ENCODE peak calls at places on chromosomes 7 and 10, in ten cellular contexts. Y, X, N, V, M, C, G, I, D and Z are unnamed samples.

GRCh38 chr7:97513326-97513725 is 218.6 kb upstream of the TAC1 start:
- DNase-seq in I (no peak), D (no peak), C (no peak), N (no peak), V (no peak), X (no peak), Y (no peak), M (no peak), G (no peak), Z (no peak)

GRCh38 chr10:70380350-70381135 is 1.9 kb downstream of the LRRC20 start:
- DNase-seq in D (no peak), V (no peak), G (no peak), C (no peak), X (no peak), I (no peak), Y (no peak), N (no peak), M (no peak), Z (no peak)

GRCh38 chr10:113045155-113046055 is 95.4 kb downstream of the TCF7L2 start:
- DNase-seq in V (no peak), Y (no peak), D (no peak), M (no peak), X (no peak), G (no peak), C (no peak), I (peak; percentile 62), N (no peak), Z (no peak)

GRCh38 chr7:99737726-99738125 is 2.7 kb upstream of the CYP3A7 start:
- DNase-seq in X (no peak), D (no peak), I (no peak), V (peak; percentile 15), Y (no peak), N (no peak), G (no peak), C (no peak), M (no peak), Z (no peak)

GRCh38 chr7:13880789-13881188 is 108.7 kb downstream of the ETV1 start:
- DNase-seq in X (no peak), D (no peak), I (no peak), G (no peak), N (no peak), V (no peak), C (no peak), M (no peak), Y (no peak), Z (no peak)

GRCh38 chr10:62870866-62871265 is 54.7 kb upstream of the EGR2 start:
- DNase-seq in D (no peak), M (no peak), N (no peak), I (no peak), V (no peak), X (no peak), C (no peak), G (no peak), Y (no peak), Z (no peak)

GRCh38 chr10:6729967-6730366 is 149.9 kb upstream of the PRKCQ start:
- DNase-seq in M (no peak), D (no peak), C (no peak), N (no peak), X (no peak), V (no peak), Y (no peak), I (no peak), G (no peak), Z (no peak)

GRCh38 chr7:44819292-44819691 is 22.8 kb downstream of the PPIA start:
- DNase-seq in I (no peak), Y (no peak), V (no peak), G (no peak), C (no peak), N (no peak), M (no peak), D (no peak), X (no peak), Z (no peak)

DNA sequence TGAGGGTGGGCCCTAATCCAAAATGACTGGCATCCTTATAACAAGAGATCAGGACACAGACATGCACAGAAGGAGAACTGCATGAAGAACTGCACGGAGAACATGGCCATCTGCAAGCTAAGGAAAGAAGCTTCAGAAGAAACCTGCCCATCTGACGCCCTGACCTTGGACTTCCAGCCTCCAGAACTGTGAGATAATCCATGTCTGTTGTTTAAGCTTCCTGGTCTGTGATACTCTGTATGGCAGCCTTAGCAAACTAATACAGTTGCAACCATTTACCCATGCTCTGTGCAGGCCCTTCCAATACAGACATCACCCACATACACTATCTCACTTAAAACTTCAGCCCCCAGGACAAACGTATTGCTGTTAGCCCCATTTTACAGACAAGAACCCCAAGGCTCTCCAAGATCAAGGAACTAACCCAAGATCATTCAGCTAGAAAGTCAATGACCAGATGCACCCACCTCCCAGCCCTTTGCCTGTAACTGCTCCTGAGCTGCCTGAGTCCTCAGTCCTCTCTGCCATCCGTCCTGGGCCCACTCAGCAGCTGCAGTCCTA is 39.7 kb downstream of the DLG5 start:
- DNase-seq in C (no peak), X (no peak), N (no peak), D (no peak), I (no peak), M (no peak), V (no peak), Y (no peak), G (no peak), Z (no peak)
- H3K4me1 ChIP-seq in C (no peaks in the 10 kb centered on the region), X (no peaks in the 10 kb centered on the region), N (peaks cover 36% of the 10 kb centered on the region), D (no peaks in the 10 kb centered on the region), I (peaks cover 31% of the 10 kb centered on the region), M (peaks cover 51% of the 10 kb centered on the region), V (peaks cover 39% of the 10 kb centered on the region), Y (peaks cover 29% of the 10 kb centered on the region), G (peaks cover 30% of the 10 kb centered on the region), Z (peaks cover 6% of the 10 kb centered on the region)

GRCh38 chr7:151629873-151630272 is 110.2 kb upstream of the RHEB start:
- DNase-seq in M (no peak), I (no peak), V (no peak), C (no peak), X (no peak), N (peak; percentile 20), D (no peak), G (no peak), Y (no peak), Z (no peak)

GRCh38 chr7:151623766-151624165 is 104.1 kb upstream of the RHEB start:
- DNase-seq in Y (no peak), V (no peak), N (no peak), X (no peak), C (no peak), G (no peak), M (no peak), I (no peak), D (no peak), Z (no peak)

GRCh38 chr7:151624246-151624928 is 104.7 kb upstream of the RHEB start:
- DNase-seq in C (peak; percentile 78), I (no peak), V (no peak), Y (no peak), M (no peak), G (no peak), D (no peak), X (no peak), N (no peak), Z (no peak)

GRCh38 chr7:151628846-151629604 is 109.3 kb upstream of the RHEB start:
- DNase-seq in V (no peak), Y (peak; percentile 47), C (no peak), X (no peak), G (no peak), D (no peak), M (no peak), N (peak; percentile 57), I (no peak), Z (peak; percentile 62)

GRCh38 chr7:151626422-151627115 is 106.9 kb upstream of the RHEB start:
- DNase-seq in G (peak; percentile 46), V (peak; percentile 48), M (peak; percentile 29), Y (peak; percentile 34), D (no peak), I (no peak), C (no peak), X (no peak), N (peak; percentile 73), Z (no peak)
- H3K4me1 ChIP-seq in G (no peaks in the 10 kb centered on the region), V (peaks cover 3% of the 10 kb centered on the region), M (peaks cover 3% of the 10 kb centered on the region), Y (peaks cover 20% of the 10 kb centered on the region), D (peaks cover 10% of the 10 kb centered on the region), I (peaks cover 15% of the 10 kb centered on the region), C (no peaks in the 10 kb centered on the region), X (peaks cover 2% of the 10 kb centered on the region), N (peaks cover 38% of the 10 kb centered on the region), Z (peaks cover 12% of the 10 kb centered on the region)

GRCh38 chr7:131454538-131454937 is 101.9 kb downstream of the PODXL start:
- DNase-seq in I (no peak), C (no peak), V (no peak), N (no peak), Y (no peak), D (no peak), X (no peak), G (no peak), M (no peak), Z (no peak)

GRCh38 chr7:131443496-131443895 is 112.9 kb downstream of the PODXL start:
- DNase-seq in G (no peak), M (no peak), N (no peak), X (no peak), I (no peak), Y (no peak), C (no peak), D (no peak), V (no peak), Z (no peak)

GRCh38 chr7:131444683-131445082 is 111.7 kb downstream of the PODXL start:
- DNase-seq in X (no peak), G (no peak), V (no peak), M (no peak), Y (no peak), D (no peak), C (no peak), I (no peak), N (no peak), Z (no peak)

DNA sequence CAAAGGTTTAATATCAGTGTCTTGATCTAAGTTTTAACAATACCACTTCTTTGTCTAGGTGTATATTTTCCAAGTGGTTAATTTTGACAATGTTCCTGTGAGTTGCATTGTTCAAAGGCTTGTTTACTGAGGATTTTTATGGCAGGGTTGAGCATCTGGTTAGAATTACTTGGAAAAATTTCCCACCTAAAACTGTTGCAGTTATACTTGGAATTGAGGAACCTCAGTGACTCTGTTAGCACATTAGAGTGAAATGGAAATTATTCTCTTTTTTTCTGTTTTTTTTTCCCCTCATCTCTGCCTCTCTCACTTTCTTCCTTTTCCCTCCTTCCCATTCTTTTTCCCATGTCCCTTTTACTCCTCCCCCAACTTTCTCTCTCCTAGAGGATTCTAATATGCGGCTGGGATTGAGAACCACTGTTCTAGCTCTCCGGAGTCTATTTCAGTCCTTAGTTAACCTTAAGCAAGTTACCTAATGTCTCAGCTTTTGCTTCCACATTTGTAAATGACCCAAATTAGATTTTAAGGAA is 107.0 kb downstream of the PODXL start:
- DNase-seq in M (no peak), X (no peak), C (no peak), V (no peak), Y (no peak), D (no peak), N (no peak), G (no peak), I (no peak), Z (no peak)
- H3K4me1 ChIP-seq in M (no peaks in the 10 kb centered on the region), X (no peaks in the 10 kb centered on the region), C (no peaks in the 10 kb centered on the region), V (no peaks in the 10 kb centered on the region), Y (no peaks in the 10 kb centered on the region), D (no peaks in the 10 kb centered on the region), N (no peaks in the 10 kb centered on the region), G (no peaks in the 10 kb centered on the region), I (no peaks in the 10 kb centered on the region), Z (no peaks in the 10 kb centered on the region)

GRCh38 chr10:131959841-131960240 is 21.9 kb downstream of the BNIP3 start:
- DNase-seq in G (no peak), C (no peak), N (no peak), I (no peak), Y (no peak), M (no peak), V (no peak), D (no peak), X (no peak), Z (no peak)

GRCh38 chr10:131948501-131948900 is 33.2 kb downstream of the BNIP3 start:
- DNase-seq in X (no peak), Y (no peak), N (no peak), M (no peak), G (no peak), C (no peak), D (no peak), I (no peak), V (no peak), Z (no peak)

GRCh38 chr10:131949041-131949862 is 32.5 kb downstream of the BNIP3 start:
- DNase-seq in V (no peak), G (peak; percentile 97), C (no peak), D (no peak), M (no peak), I (no peak), N (no peak), Y (no peak), X (no peak), Z (no peak)

GRCh38 chr10:131955591-131956340 is 26.0 kb downstream of the BNIP3 start:
- DNase-seq in C (no peak), I (no peak), X (no peak), M (no peak), Y (no peak), D (no peak), N (no peak), G (no peak), V (no peak), Z (no peak)

DNA sequence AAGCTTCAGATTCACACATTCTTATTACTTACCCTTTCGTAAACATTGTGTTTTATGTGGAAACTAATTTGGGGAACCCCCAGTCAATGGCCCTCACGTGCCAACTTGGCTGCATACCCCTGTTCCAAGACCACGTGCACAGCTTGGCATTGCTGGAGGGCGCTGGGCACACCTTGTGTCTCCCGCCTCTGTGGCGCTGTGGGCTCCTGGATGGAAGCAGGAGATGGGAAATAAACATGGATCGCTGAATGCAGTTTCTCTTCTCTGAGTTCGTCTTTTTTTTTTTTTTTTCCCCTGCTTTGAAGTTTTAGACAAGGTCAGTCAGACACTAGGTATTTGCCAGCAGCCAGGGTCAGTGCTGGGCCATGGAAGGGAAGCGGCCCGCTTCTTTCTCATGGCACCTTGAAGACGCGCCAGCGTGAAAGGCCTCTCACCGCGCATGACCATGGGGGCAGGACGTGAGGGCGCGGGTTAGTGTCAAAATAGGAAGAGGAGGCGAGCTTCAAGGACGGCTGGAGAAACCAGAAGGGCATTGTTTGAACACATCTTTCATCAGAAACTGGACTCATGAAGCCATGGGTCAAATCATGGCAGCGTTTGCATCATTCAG is 27.3 kb downstream of the BNIP3 start:
- DNase-seq in G (no peak), X (no peak), Y (no peak), V (no peak), M (no peak), I (no peak), N (no peak), D (no peak), C (no peak), Z (no peak)
- H3K4me1 ChIP-seq in G (peaks cover 7% of the 10 kb centered on the region), X (no peaks in the 10 kb centered on the region), Y (no peaks in the 10 kb centered on the region), V (no peaks in the 10 kb centered on the region), M (no peaks in the 10 kb centered on the region), I (no peaks in the 10 kb centered on the region), N (no peaks in the 10 kb centered on the region), D (no peaks in the 10 kb centered on the region), C (no peaks in the 10 kb centered on the region), Z (no peaks in the 10 kb centered on the region)